ENCODE peak calls at places on chromosomes 6 and 20, in five cellular contexts. C is tibial artery; O is AG04450; I is CD8-positive, alpha-beta T cell; R is psoas muscle. L is an unnamed sample.

GRCh38 chr6:121730616-121731015 is 295.2 kb downstream of the GJA1 start:
- DNase-seq in I (no peak), R (no peak), O (no peak), C (no peak), L (no peak)

GRCh38 chr6:28940294-28940858 is 16.6 kb upstream of the TRIM27 start:
- DNase-seq in I (peak; percentile 30), O (no peak), R (no peak), C (peak; percentile 48), L (peak; percentile 81)

GRCh38 chr6:45447005-45447404 is 69.3 kb upstream of the SUPT3H start:
- DNase-seq in R (no peak), C (no peak), O (no peak), I (no peak), L (no peak)

GRCh38 chr6:107361568-107362270 is 97.6 kb downstream of the PDSS2 start:
- DNase-seq in O (peak; percentile 49), C (no peak), I (no peak), R (no peak), L (no peak)

GRCh38 chr6:8014947-8015346 is 49.2 kb downstream of the BLOC1S5 start:
- DNase-seq in O (no peak), C (no peak), R (no peak), I (no peak), L (no peak)

GRCh38 chr6:16056263-16056870 is 72.5 kb upstream of the MYLIP start:
- DNase-seq in I (no peak), C (no peak), O (no peak), R (no peak), L (no peak)

GRCh38 chr6:165662041-165662491 is 975 bp downstream of the PDE10A start:
- DNase-seq in C (no peak), I (no peak), O (no peak), R (no peak), L (no peak)

GRCh38 chr6:90406142-90406794 is 109.6 kb upstream of the BACH2 start:
- DNase-seq in I (no peak), C (no peak), R (no peak), O (peak; percentile 36), L (peak; percentile 77)

GRCh38 chr6:35165630-35166071 is 24.5 kb upstream of the TCP11 start:
- DNase-seq in C (no peak), O (no peak), I (no peak), R (no peak), L (peak; percentile 66)

GRCh38 chr6:167304912-167305311 is 13.8 kb downstream of the UNC93A start:
- DNase-seq in O (no peak), C (no peak), I (no peak), R (no peak), L (no peak)

GRCh38 chr6:39091163-39091562 is 23.8 kb downstream of the SAYSD1 start:
- DNase-seq in I (no peak), R (no peak), C (no peak), O (no peak), L (no peak)

GRCh38 chr6:82033631-82034211 is 213.8 kb downstream of the IBTK start:
- DNase-seq in I (no peak), R (peak; percentile 48), O (no peak), C (peak; percentile 64), L (no peak)

DNA sequence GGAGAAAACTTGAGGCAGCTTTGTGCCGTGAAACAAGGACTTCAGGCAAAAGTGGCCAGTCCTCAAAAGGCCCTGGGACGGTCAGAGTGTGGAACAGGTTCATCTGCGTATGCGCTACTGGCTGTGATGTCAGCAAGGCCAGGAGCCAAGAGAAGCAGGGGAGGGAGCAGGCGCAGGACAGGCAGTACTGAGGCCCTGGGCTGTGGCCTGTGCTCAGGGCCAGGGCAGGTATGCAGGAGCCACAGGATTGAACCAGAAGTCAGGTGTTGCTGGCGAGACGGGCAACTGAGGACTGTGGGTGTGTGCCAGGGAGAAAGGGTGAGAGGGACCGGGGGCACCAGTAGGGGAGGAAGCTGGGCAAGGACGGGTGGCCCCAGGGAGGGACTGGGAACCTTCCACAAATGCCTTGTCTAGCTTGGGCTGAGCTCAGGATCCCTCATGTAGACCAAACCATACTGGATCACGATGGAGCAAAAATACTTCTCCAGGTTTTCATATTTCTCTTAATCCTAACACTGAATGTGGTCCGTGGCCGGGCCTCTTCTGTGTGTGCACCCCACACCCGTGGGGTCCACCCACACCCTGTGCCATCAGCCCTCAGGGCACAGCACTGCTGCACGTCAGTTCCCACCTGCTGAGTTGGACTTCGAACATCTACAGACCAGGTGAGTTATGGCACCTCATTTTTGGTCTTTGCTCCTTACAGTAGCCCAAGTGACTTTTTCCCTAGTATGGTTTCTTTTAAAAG is 46.9 kb downstream of the GINS1 start:
- DNase-seq in I (no peak), C (no peak), R (no peak), O (no peak), L (no peak)
- H3K27ac ChIP-seq in I (no peak overlapping the region), C (no peak overlapping the region), R (no peak overlapping the region), O (no peak overlapping the region), L (no peak overlapping the region)

DNA sequence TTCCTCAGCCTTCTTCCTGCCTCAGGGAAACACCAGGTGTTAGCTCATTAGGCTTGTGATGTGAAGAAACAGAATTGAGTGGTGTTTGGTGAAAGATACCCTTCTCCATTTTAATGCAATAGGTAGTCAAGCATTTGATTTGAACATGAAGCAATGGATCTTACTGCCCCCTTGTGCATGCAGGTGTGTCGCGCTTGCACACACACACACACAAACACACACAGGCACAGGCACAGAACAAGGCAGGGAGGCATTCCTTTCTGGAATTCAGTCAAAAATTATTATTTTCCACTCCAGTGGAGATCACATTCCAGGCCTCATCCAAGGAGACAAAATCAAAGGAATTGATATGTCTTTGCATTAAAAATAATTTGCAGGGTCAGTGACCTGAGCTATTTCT is 667.0 kb upstream of the MARCKS start:
- DNase-seq in O (no peak), I (no peak), R (no peak), C (no peak), L (no peak)
- TF ChIP-seq CTCF in O (no peak), I (no peak), R (no peak), C (no peak), L (peak; percentile 46)

GRCh38 chr20:57450419-57450818 is 59.2 kb downstream of the RBM38 start:
- DNase-seq in C (peak; percentile 50), R (peak; percentile 76), I (no peak), O (no peak), L (no peak)

GRCh38 chr20:57451759-57452661 is 60.8 kb downstream of the RBM38 start:
- DNase-seq in R (peak; percentile 69), I (no peak), C (no peak), O (no peak), L (no peak)

GRCh38 chr20:57449398-57450354 is 58.5 kb downstream of the RBM38 start:
- DNase-seq in I (no peak), C (no peak), R (no peak), O (no peak), L (no peak)

GRCh38 chr20:57451356-57451755 is 60.2 kb downstream of the RBM38 start:
- DNase-seq in O (no peak), I (no peak), C (no peak), R (no peak), L (no peak)

DNA sequence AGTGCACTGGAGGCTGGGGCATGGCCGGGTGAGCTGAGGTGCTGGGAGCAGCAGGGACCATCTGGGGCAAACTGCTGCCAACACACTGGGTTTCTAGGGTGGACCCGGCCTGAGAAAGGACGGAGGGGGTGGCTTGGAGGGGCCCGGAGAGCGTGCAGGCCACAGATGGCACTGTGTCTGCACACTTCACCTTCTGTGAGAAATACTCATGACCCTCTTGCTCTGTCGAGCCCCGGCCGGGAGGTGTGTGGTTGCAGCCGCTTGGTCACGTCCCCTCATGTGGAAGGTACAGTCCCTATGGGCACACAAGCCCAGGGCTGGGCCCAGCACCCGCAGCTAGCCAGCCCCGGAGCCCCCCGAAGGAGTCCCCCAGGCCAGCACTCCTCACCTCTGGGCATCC is 59.7 kb downstream of the RBM38 start:
- DNase-seq in I (no peak), R (no peak), C (no peak), O (no peak), L (no peak)
- H3K27ac ChIP-seq in I (no peak overlapping the region), R (peak overlapping the region; percentile 69), C (no peak overlapping the region), O (no peak overlapping the region), L (no peak overlapping the region)

DNA sequence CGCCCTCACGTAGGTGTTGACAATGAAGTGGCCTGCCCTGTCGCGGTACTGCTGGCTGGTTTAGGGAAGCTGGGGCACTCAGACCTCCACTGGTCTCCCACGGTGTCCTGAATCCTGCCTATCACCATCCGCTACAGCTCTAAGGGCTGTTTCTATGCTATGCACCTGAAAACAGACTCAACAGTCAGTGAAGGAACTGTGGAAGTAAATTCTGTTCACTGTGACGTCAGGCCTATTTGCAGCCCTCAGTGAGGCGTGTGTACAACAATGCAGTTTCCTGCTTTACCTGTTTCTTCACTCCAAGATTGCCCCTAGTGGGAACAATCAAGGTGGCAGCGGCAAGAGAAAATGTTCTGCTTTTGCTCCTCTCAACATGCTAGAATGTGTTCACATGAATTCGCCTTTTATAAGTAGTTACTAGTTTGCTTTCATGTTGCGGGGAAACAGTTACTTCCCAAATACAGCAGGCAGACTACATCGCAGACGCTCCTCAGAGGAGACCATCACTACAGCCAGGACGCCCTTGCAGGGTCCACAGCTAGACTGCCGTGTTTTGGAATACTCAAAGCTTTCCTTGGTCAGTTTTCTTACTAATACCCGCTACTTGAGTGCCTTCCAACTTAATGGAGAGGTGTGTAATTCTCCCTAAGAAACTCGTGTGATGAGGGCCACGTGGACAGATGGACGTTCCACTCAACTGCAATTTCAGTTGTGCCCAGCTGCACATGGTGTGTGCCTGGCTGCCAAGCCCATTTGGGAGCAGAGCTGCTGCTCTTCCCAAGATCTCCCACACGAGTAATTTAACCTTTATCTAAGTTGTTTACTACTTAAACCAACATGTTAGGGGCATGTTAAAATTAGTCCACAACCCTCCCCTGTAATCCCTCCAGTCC is 25.4 kb downstream of the DIDO1 start:
- DNase-seq in O (no peak), R (no peak), I (no peak), C (no peak), L (no peak)
- TF ChIP-seq CTCF in O (no peak), R (no peak), I (no peak), C (no peak), L (peak; percentile 61)

DNA sequence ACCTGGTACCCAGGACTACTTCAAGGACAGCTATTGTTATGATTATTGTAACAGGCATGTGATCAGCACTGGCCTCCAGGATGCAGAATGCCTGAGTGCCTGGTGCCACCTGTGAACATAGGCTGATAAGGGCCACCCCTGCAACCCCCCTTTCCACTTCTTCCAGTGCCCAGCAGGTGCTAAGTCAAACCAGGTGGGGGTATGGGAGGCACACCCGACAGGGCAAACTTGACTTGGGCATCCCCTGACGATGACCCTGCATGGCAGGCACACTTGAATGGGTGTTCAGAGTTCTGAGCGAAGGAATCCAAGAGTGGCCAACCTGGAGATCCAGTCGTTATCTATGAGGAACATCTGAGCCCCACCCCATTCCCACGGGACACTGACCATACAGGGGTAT is 3.4 kb downstream of the ADA start:
- DNase-seq in C (no peak), O (no peak), R (no peak), I (no peak), L (no peak)
- H3K27ac ChIP-seq in C (no peak overlapping the region), O (no peak overlapping the region), R (no peak overlapping the region), I (no peak overlapping the region), L (no peak overlapping the region)

GRCh38 chr20:50220894-50221266 is 30.2 kb downstream of the CEBPB start:
- DNase-seq in I (no peak), R (no peak), C (no peak), O (no peak), L (no peak)

GRCh38 chr20:50223321-50223995 is 32.8 kb downstream of the CEBPB start:
- DNase-seq in O (no peak), I (no peak), C (no peak), R (no peak), L (no peak)

GRCh38 chr20:50222568-50223320 is 32.1 kb downstream of the CEBPB start:
- DNase-seq in R (no peak), C (no peak), O (no peak), I (no peak), L (no peak)

GRCh38 chr20:50220093-50220893 is 29.7 kb downstream of the CEBPB start:
- DNase-seq in O (no peak), I (no peak), R (no peak), C (no peak), L (no peak)

GRCh38 chr20:50221501-50222323 is 31.1 kb downstream of the CEBPB start:
- DNase-seq in O (no peak), I (no peak), R (no peak), C (peak; percentile 64), L (no peak)
- TF ChIP-seq CTCF in O (no peak), I (no peak), R (no peak), C (no peak), L (no peak)